ENCODE peak calls at places on chromosomes 5 and 9, in eight cellular contexts. One of them, this sample, is unnamed.

GRCh38 chr5:95864944-95865504 is 42.5 kb upstream of the GLRX start:
- DNase-seq in body of pancreas: no peak
- DNase-seq in ovary: no peak
- DNase-seq in testis: no peak
- DNase-seq in IMR-90: peak
- DNase-seq in transverse colon: peak
- DNase-seq in tibial nerve: no peak
- DNase-seq in Peyer's patch: no peak
- DNase-seq in this sample: no peak

GRCh38 chr5:139445325-139446170 is 6.2 kb upstream of the DNAJC18 start:
- DNase-seq in tibial nerve: no peak
- DNase-seq in transverse colon: no peak
- DNase-seq in Peyer's patch: no peak
- DNase-seq in ovary: no peak
- DNase-seq in body of pancreas: no peak
- DNase-seq in IMR-90: peak
- DNase-seq in testis: no peak
- DNase-seq in this sample: no peak

GRCh38 chr5:167944121-167944858 is 347.2 kb upstream of the WWC1 start:
- DNase-seq in IMR-90: no peak
- DNase-seq in tibial nerve: no peak
- DNase-seq in transverse colon: no peak
- DNase-seq in body of pancreas: no peak
- DNase-seq in Peyer's patch: no peak
- DNase-seq in testis: no peak
- DNase-seq in ovary: no peak
- DNase-seq in this sample: no peak

GRCh38 chr5:42991477-42992034 is 48.6 kb downstream of the ANXA2R start:
- DNase-seq in IMR-90: peak
- DNase-seq in body of pancreas: no peak
- DNase-seq in testis: no peak
- DNase-seq in transverse colon: peak
- DNase-seq in tibial nerve: peak
- DNase-seq in ovary: no peak
- DNase-seq in Peyer's patch: no peak
- DNase-seq in this sample: no peak

GRCh38 chr5:140418862-140419520 is 17.4 kb downstream of the ANKHD1 start:
- DNase-seq in tibial nerve: no peak
- DNase-seq in body of pancreas: no peak
- DNase-seq in IMR-90: peak
- DNase-seq in Peyer's patch: no peak
- DNase-seq in testis: no peak
- DNase-seq in ovary: no peak
- DNase-seq in transverse colon: no peak
- DNase-seq in this sample: no peak

GRCh38 chr9:111691686-111692329 is 30.4 kb downstream of the GNG10 start:
- DNase-seq in tibial nerve: no peak
- DNase-seq in body of pancreas: no peak
- DNase-seq in IMR-90: peak
- DNase-seq in testis: no peak
- DNase-seq in transverse colon: no peak
- DNase-seq in Peyer's patch: no peak
- DNase-seq in ovary: no peak
- DNase-seq in this sample: no peak

GRCh38 chr9:93659044-93659836 is 82.9 kb downstream of the PHF2 start:
- DNase-seq in body of pancreas: no peak
- DNase-seq in tibial nerve: no peak
- DNase-seq in IMR-90: no peak
- DNase-seq in ovary: no peak
- DNase-seq in testis: no peak
- DNase-seq in transverse colon: peak
- DNase-seq in Peyer's patch: no peak
- DNase-seq in this sample: no peak

GRCh38 chr9:18189876-18190670 is 283.9 kb upstream of the ADAMTSL1 start:
- DNase-seq in Peyer's patch: no peak
- DNase-seq in transverse colon: no peak
- DNase-seq in IMR-90: peak
- DNase-seq in tibial nerve: no peak
- DNase-seq in body of pancreas: no peak
- DNase-seq in testis: no peak
- DNase-seq in ovary: no peak
- DNase-seq in this sample: no peak

GRCh38 chr5:138664276-138664943 is 88.8 kb upstream of the CTNNA1 start:
- DNase-seq in tibial nerve: no peak
- DNase-seq in ovary: no peak
- DNase-seq in transverse colon: no peak
- DNase-seq in testis: no peak
- DNase-seq in Peyer's patch: no peak
- DNase-seq in IMR-90: peak
- DNase-seq in body of pancreas: no peak
- DNase-seq in this sample: no peak

GRCh38 chr5:37015795-37016666 is 139.5 kb downstream of the NIPBL start:
- DNase-seq in body of pancreas: no peak
- DNase-seq in ovary: no peak
- DNase-seq in IMR-90: peak
- DNase-seq in transverse colon: no peak
- DNase-seq in testis: no peak
- DNase-seq in tibial nerve: no peak
- DNase-seq in Peyer's patch: no peak
- DNase-seq in this sample: no peak

GRCh38 chr9:123615381-123615780 is 259.4 kb downstream of the CRB2 start:
- DNase-seq in IMR-90: no peak
- DNase-seq in tibial nerve: no peak
- DNase-seq in Peyer's patch: peak
- DNase-seq in ovary: no peak
- DNase-seq in body of pancreas: no peak
- DNase-seq in transverse colon: no peak
- DNase-seq in testis: no peak
- DNase-seq in this sample: no peak

GRCh38 chr5:123559434-123559775 is 47.4 kb downstream of the CSNK1G3 start:
- DNase-seq in testis: no peak
- DNase-seq in transverse colon: no peak
- DNase-seq in Peyer's patch: no peak
- DNase-seq in body of pancreas: no peak
- DNase-seq in tibial nerve: no peak
- DNase-seq in ovary: no peak
- DNase-seq in IMR-90: no peak
- DNase-seq in this sample: no peak

GRCh38 chr5:107572800-107573368 is 97.9 kb downstream of the EFNA5 start:
- DNase-seq in ovary: no peak
- DNase-seq in body of pancreas: no peak
- DNase-seq in testis: no peak
- DNase-seq in transverse colon: no peak
- DNase-seq in IMR-90: no peak
- DNase-seq in Peyer's patch: no peak
- DNase-seq in tibial nerve: no peak
- DNase-seq in this sample: no peak

GRCh38 chr5:107566537-107566875 is 104.2 kb downstream of the EFNA5 start:
- DNase-seq in body of pancreas: no peak
- DNase-seq in IMR-90: no peak
- DNase-seq in Peyer's patch: no peak
- DNase-seq in transverse colon: no peak
- DNase-seq in tibial nerve: no peak
- DNase-seq in ovary: no peak
- DNase-seq in testis: no peak
- DNase-seq in this sample: no peak

GRCh38 chr5:107567901-107568671 is 102.7 kb downstream of the EFNA5 start:
- DNase-seq in ovary: no peak
- DNase-seq in IMR-90: no peak
- DNase-seq in testis: no peak
- DNase-seq in transverse colon: no peak
- DNase-seq in body of pancreas: no peak
- DNase-seq in tibial nerve: no peak
- DNase-seq in Peyer's patch: no peak
- DNase-seq in this sample: no peak

GRCh38 chr5:107571621-107572489 is 98.9 kb downstream of the EFNA5 start:
- DNase-seq in IMR-90: peak
- DNase-seq in Peyer's patch: peak
- DNase-seq in transverse colon: peak
- DNase-seq in tibial nerve: peak
- DNase-seq in testis: peak
- DNase-seq in body of pancreas: peak
- DNase-seq in ovary: peak
- DNase-seq in this sample: peak

DNA sequence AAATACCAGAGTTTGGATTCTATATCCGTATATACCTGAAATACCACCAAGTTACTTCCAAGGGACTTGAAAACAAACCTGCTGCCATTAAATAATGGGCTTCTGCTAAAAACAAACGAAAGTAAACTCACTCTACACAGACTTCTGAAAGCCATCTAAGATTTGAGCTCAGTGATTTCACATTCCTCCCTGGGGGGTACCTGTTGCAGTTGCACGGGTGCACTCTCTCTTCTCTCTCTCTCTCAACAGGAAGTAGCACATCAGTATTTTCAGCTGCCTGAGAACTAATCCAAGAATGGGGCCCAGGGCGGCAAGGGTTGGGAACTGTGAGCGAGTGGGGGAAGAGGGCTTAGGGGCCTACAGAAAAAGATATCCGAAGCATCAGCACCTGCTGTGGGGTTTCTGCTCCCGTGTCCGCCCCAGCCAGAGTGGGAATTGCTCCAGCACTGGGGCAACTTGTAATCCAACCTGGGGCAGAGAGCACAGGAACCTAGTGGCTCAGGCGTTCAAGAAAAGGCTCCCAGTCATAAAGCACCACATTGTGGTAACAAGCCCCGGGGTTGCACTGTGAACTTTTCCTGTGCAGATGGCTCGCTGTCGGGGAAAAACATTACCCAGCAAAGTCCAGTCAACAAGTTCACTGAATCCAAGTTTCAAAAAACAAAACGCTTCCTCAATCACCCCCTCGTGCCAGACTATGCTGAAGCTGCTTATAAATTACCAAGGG is 99.8 kb downstream of the EFNA5 start:
- DNase-seq in body of pancreas: peak
- DNase-seq in ovary: no peak
- DNase-seq in testis: no peak
- DNase-seq in transverse colon: peak
- DNase-seq in tibial nerve: no peak
- DNase-seq in IMR-90: no peak
- DNase-seq in Peyer's patch: peak
- DNase-seq in this sample: no peak
- TF ChIP-seq POLR2A in body of pancreas: no peak
- TF ChIP-seq POLR2A in ovary: no peak
- TF ChIP-seq POLR2A in testis: no peak
- TF ChIP-seq POLR2A in transverse colon: no peak
- TF ChIP-seq POLR2A in tibial nerve: no peak
- TF ChIP-seq POLR2A in IMR-90: no peak
- TF ChIP-seq POLR2A in Peyer's patch: no peak
- TF ChIP-seq POLR2A in this sample: no peak

GRCh38 chr9:137079401-137079787 is 2.1 kb downstream of the UAP1L1 start:
- DNase-seq in body of pancreas: no peak
- DNase-seq in IMR-90: no peak
- DNase-seq in testis: no peak
- DNase-seq in tibial nerve: no peak
- DNase-seq in Peyer's patch: no peak
- DNase-seq in ovary: no peak
- DNase-seq in transverse colon: no peak
- DNase-seq in this sample: no peak
- TF ChIP-seq POLR2A in body of pancreas: no peak
- TF ChIP-seq POLR2A in IMR-90: no peak
- TF ChIP-seq POLR2A in testis: no peak
- TF ChIP-seq POLR2A in tibial nerve: no peak
- TF ChIP-seq POLR2A in Peyer's patch: no peak
- TF ChIP-seq POLR2A in ovary: no peak
- TF ChIP-seq POLR2A in transverse colon: no peak
- TF ChIP-seq POLR2A in this sample: no peak

GRCh38 chr9:72529531-72529930 is 8.1 kb downstream of the TMC1 start:
- DNase-seq in IMR-90: no peak
- DNase-seq in tibial nerve: no peak
- DNase-seq in transverse colon: no peak
- DNase-seq in ovary: no peak
- DNase-seq in testis: no peak
- DNase-seq in Peyer's patch: no peak
- DNase-seq in body of pancreas: no peak
- DNase-seq in this sample: no peak

GRCh38 chr9:72524820-72525539 is 3.6 kb downstream of the TMC1 start:
- DNase-seq in IMR-90: peak
- DNase-seq in tibial nerve: no peak
- DNase-seq in ovary: no peak
- DNase-seq in testis: no peak
- DNase-seq in Peyer's patch: no peak
- DNase-seq in transverse colon: peak
- DNase-seq in body of pancreas: peak
- DNase-seq in this sample: peak

GRCh38 chr9:72527801-72528195 is 6.4 kb downstream of the TMC1 start:
- DNase-seq in IMR-90: no peak
- DNase-seq in testis: no peak
- DNase-seq in transverse colon: no peak
- DNase-seq in ovary: no peak
- DNase-seq in Peyer's patch: no peak
- DNase-seq in tibial nerve: no peak
- DNase-seq in body of pancreas: no peak
- DNase-seq in this sample: no peak

GRCh38 chr9:72526901-72527800 is 5.7 kb downstream of the TMC1 start:
- DNase-seq in testis: peak
- DNase-seq in transverse colon: peak
- DNase-seq in Peyer's patch: peak
- DNase-seq in IMR-90: peak
- DNase-seq in body of pancreas: peak
- DNase-seq in tibial nerve: peak
- DNase-seq in ovary: peak
- DNase-seq in this sample: peak
- TF ChIP-seq POLR2A in testis: no peak
- TF ChIP-seq POLR2A in transverse colon: peak
- TF ChIP-seq POLR2A in Peyer's patch: peak
- TF ChIP-seq POLR2A in IMR-90: peak
- TF ChIP-seq POLR2A in body of pancreas: no peak
- TF ChIP-seq POLR2A in tibial nerve: peak
- TF ChIP-seq POLR2A in ovary: peak
- TF ChIP-seq POLR2A in this sample: peak

DNA sequence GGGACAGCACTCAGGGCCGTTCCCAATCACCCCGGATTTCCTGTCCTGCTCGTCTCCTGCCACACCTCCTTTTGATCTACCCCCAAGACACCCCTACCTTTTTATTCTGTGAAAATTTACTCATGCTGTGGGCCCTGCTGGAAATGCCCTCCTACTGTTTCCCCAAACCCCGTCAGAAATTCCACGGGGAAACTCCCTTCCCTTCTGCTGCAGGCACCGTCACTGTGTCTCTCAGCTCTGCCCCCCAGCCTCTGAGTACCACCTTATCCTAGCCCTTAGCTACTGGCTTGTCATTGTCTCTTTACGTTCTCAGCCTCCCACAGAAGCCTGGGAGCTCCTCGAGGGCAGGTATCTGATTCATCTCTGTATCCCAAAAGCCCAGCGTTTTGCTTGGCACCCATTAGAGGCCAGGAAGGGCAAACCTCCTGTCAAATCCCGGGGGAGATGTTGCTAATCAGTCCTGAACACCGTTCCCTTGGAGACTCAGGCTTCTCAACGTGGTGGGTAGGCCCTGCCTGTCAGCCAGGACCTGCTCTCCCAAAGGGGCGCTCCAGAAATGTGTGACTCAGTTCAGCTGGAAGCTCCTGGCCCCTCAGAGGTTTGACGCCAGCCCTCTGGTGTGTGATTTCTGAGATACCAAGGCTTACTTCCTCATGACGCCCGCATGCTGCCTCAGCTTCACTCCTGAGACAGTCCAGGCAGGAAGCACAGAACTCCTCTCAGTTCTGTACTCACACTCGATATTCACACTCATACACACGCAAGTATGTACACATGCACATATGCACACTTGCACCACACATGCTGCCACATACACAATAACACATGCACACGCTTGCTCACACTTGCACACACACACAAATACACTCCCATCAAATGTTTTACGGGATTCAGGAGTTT is 50.7 kb upstream of the GRHPR start:
- DNase-seq in testis: no peak
- DNase-seq in tibial nerve: no peak
- DNase-seq in IMR-90: peak
- DNase-seq in Peyer's patch: peak
- DNase-seq in transverse colon: no peak
- DNase-seq in ovary: no peak
- DNase-seq in body of pancreas: no peak
- DNase-seq in this sample: no peak
- TF ChIP-seq POLR2A in testis: no peak
- TF ChIP-seq POLR2A in tibial nerve: no peak
- TF ChIP-seq POLR2A in IMR-90: no peak
- TF ChIP-seq POLR2A in Peyer's patch: no peak
- TF ChIP-seq POLR2A in transverse colon: no peak
- TF ChIP-seq POLR2A in ovary: no peak
- TF ChIP-seq POLR2A in body of pancreas: no peak
- TF ChIP-seq POLR2A in this sample: no peak